ENCODE peak calls at places on chromosomes 6 and 20, in nine cellular contexts. J, W, M, R, A, H, G, Q and C are unnamed samples.

GRCh38 chr6:28212510-28213212 is 12.4 kb upstream of the ZSCAN9 start:
- DNase-seq in W (peak; percentile 89), R (peak; percentile 51), M (peak; percentile 88), G (peak; percentile 28), A (no peak), J (no peak), H (peak; percentile 80), Q (peak; percentile 79), C (peak; percentile 88)

GRCh38 chr6:167932468-167933276 is 64.8 kb upstream of the KIF25 start:
- DNase-seq in M (peak; percentile 75), W (no peak), G (no peak), H (no peak), J (no peak), R (no peak), A (no peak), Q (no peak), C (no peak)

GRCh38 chr6:154319231-154319858 is 37.3 kb downstream of the IPCEF1 start:
- DNase-seq in W (no peak), H (no peak), A (no peak), M (peak; percentile 21), G (no peak), R (peak; percentile 49), J (no peak), Q (no peak), C (no peak)

GRCh38 chr6:3423439-3424184 is 33.2 kb downstream of the SLC22A23 start:
- DNase-seq in R (no peak), G (no peak), Q (no peak), H (no peak), M (no peak), W (no peak), J (no peak), A (no peak), C (no peak)

GRCh38 chr6:3022765-3023662 is 23.3 kb downstream of the NQO2 start:
- DNase-seq in M (peak; percentile 43), W (no peak), Q (peak; percentile 66), H (no peak), A (no peak), G (no peak), R (peak; percentile 19), J (no peak), C (no peak)

GRCh38 chr6:166989427-166990034 is 9.7 kb upstream of the CEP43 start:
- DNase-seq in J (no peak), H (no peak), M (peak; percentile 25), A (peak; percentile 58), Q (peak; percentile 57), G (no peak), W (peak; percentile 46), R (no peak), C (peak; percentile 34)

GRCh38 chr6:129598244-129599187 is 111.5 kb downstream of the ARHGAP18 start:
- DNase-seq in R (no peak), A (peak; percentile 75), J (no peak), M (peak; percentile 70), W (peak; percentile 85), Q (no peak), H (peak; percentile 72), G (peak; percentile 9), C (peak; percentile 87)

GRCh38 chr6:168095171-168095691 is 16.2 kb upstream of the FRMD1 start:
- DNase-seq in M (no peak), R (no peak), J (no peak), Q (no peak), G (no peak), A (no peak), W (no peak), H (no peak), C (no peak)

GRCh38 chr6:29828471-29828797 is 809 bp downstream of the HLA-G start:
- DNase-seq in R (no peak), G (no peak), Q (peak; percentile 58), J (no peak), M (no peak), A (no peak), H (no peak), W (no peak), C (no peak)

GRCh38 chr20:44691424-44692423 is 23.4 kb upstream of the CCN5 start:
- DNase-seq in Q (no peak), M (no peak), W (no peak), R (no peak), J (no peak), G (no peak), A (no peak), H (no peak), C (no peak)

GRCh38 chr6:28474441-28475219 is 31.3 kb upstream of the ZSCAN23 start:
- DNase-seq in R (no peak), Q (peak; percentile 27), H (peak; percentile 88), A (peak; percentile 13), M (peak; percentile 81), G (peak; percentile 48), W (peak; percentile 63), J (no peak), C (peak; percentile 80)

GRCh38 chr6:13339863-13340635 is 11.7 kb upstream of the TBC1D7 start:
- DNase-seq in G (no peak), W (no peak), A (no peak), R (no peak), M (no peak), J (no peak), H (no peak), Q (no peak), C (no peak)

GRCh38 chr20:50224553-50225255 is 34.1 kb downstream of the CEBPB start:
- DNase-seq in H (no peak), Q (no peak), A (no peak), J (no peak), R (no peak), M (peak; percentile 70), G (no peak), W (no peak), C (no peak)

GRCh38 chr20:50395258-50395729 is 114.9 kb upstream of the PTPN1 start:
- DNase-seq in H (no peak), J (no peak), G (no peak), A (no peak), Q (no peak), R (no peak), W (no peak), M (no peak), C (no peak)

GRCh38 chr20:62424249-62425109 is 2.9 kb downstream of the RBBP8NL start:
- DNase-seq in W (no peak), J (no peak), A (no peak), Q (no peak), R (no peak), G (no peak), H (no peak), M (no peak), C (no peak)

GRCh38 chr20:22575737-22576136 is 8.6 kb downstream of the FOXA2 start:
- DNase-seq in H (no peak), A (no peak), G (no peak), J (no peak), R (no peak), Q (no peak), W (no peak), M (no peak), C (no peak)

GRCh38 chr20:49403012-49403411 is 79.5 kb downstream of the KCNB1 start:
- DNase-seq in G (no peak), H (no peak), A (no peak), R (no peak), J (no peak), M (no peak), Q (no peak), W (no peak), C (no peak)

GRCh38 chr6:161486903-161487531 is 213.2 kb upstream of the AGPAT4 start:
- DNase-seq in G (no peak), R (no peak), W (no peak), J (no peak), A (no peak), M (peak; percentile 35), Q (no peak), H (no peak), C (no peak)

GRCh38 chr20:20548527-20549266 is 163.7 kb downstream of the RALGAPA2 start:
- DNase-seq in W (peak; percentile 100), R (no peak), G (no peak), Q (no peak), M (no peak), J (no peak), H (no peak), A (no peak), C (no peak)

GRCh38 chr6:41315943-41316342 is 19.5 kb upstream of the NCR2 start:
- DNase-seq in Q (no peak), R (no peak), A (no peak), W (no peak), H (no peak), M (no peak), J (no peak), G (no peak), C (no peak)

GRCh38 chr20:46749164-46749563 is 39.7 kb downstream of the SLC2A10 start:
- DNase-seq in W (no peak), A (no peak), H (no peak), Q (no peak), R (no peak), J (no peak), M (no peak), G (no peak), C (no peak)

GRCh38 chr6:138455746-138456392 is 43.4 kb downstream of the NHSL1 start:
- DNase-seq in W (peak; percentile 61), M (peak; percentile 75), R (no peak), J (no peak), G (no peak), Q (peak; percentile 3), H (peak; percentile 87), A (peak; percentile 39), C (no peak)

GRCh38 chr6:134074151-134074712 is 21.8 kb upstream of the SLC2A12 start:
- DNase-seq in W (peak; percentile 56), G (peak; percentile 57), Q (no peak), J (no peak), A (no peak), R (no peak), M (no peak), H (no peak), C (no peak)

GRCh38 chr20:38392356-38392755 is 42.8 kb downstream of the SNHG17 start:
- DNase-seq in G (no peak), M (no peak), J (no peak), R (no peak), A (no peak), H (peak; percentile 19), Q (no peak), W (no peak), C (no peak)

GRCh38 chr6:170184324-170184723 is 106.6 kb downstream of the DLL1 start:
- DNase-seq in G (no peak), J (no peak), A (no peak), Q (no peak), W (no peak), M (no peak), R (peak; percentile 14), H (no peak), C (no peak)

GRCh38 chr6:36035240-36035639 is 7.6 kb downstream of the MAPK14 start:
- DNase-seq in M (no peak), H (no peak), G (no peak), Q (no peak), W (no peak), R (no peak), A (no peak), J (no peak), C (no peak)

GRCh38 chr20:14609328-14610221 is 272.2 kb upstream of the FLRT3 start:
- DNase-seq in A (no peak), J (no peak), Q (no peak), R (no peak), G (no peak), M (peak; percentile 28), H (no peak), W (no peak), C (no peak)

GRCh38 chr20:32018269-32019155 is 8.3 kb downstream of the CCM2L start:
- DNase-seq in G (peak; percentile 78), A (peak; percentile 40), J (peak; percentile 21), W (peak; percentile 91), R (peak; percentile 82), H (peak; percentile 81), M (peak; percentile 92), Q (peak; percentile 74), C (no peak)

GRCh38 chr20:1301031-1301529 is 27.9 kb downstream of the SDCBP2 start:
- DNase-seq in R (no peak), Q (peak; percentile 66), W (no peak), H (peak; percentile 18), G (no peak), J (peak; percentile 18), A (peak; percentile 35), M (no peak), C (peak; percentile 5)

GRCh38 chr6:169313347-169314010 is 59.8 kb upstream of the THBS2 start:
- DNase-seq in H (no peak), J (no peak), G (no peak), Q (no peak), A (no peak), R (no peak), W (no peak), M (no peak), C (no peak)

GRCh38 chr20:34615477-34615876 is 57.0 kb downstream of the MAP1LC3A start:
- DNase-seq in Q (no peak), M (no peak), H (no peak), G (no peak), R (no peak), A (no peak), J (no peak), W (no peak), C (no peak)